ENCODE peak calls at places on chromosomes 16 and 17, in eight cellular contexts. N is fibroblast of the aortic adventitia; B is esophagus squamous epithelium; Z is WTC11; D is endothelial cell; R is GM06990; G is HT-29; U is activated naive CD4-positive, alpha-beta T cell treated with anti-CD3 and anti-CD28 coated beads for 36 hours. Y is an unnamed sample.

GRCh38 chr17:41971721-41972523 is 5.3 kb downstream of the CNP start:
- DNase-seq in G (no peak), B (no peak), U (no peak), Z (no peak), N (no peak), D (no peak), R (no peak), Y (no peak)

GRCh38 chr17:29827179-29827578 is 102.8 kb downstream of the SSH2 start:
- DNase-seq in D (no peak), B (no peak), U (no peak), R (no peak), N (no peak), Z (no peak), G (no peak), Y (no peak)

GRCh38 chr17:32943647-32944191 is 15.8 kb downstream of the TMEM98 start:
- DNase-seq in U (no peak), B (no peak), N (peak), G (no peak), Z (no peak), D (no peak), R (no peak), Y (peak)

GRCh38 chr17:62093188-62094155 is 28.4 kb upstream of the MED13 start:
- DNase-seq in N (peak), R (peak), D (no peak), G (peak), Z (no peak), B (no peak), U (peak), Y (peak)

GRCh38 chr17:62587554-62587953 is 39.9 kb upstream of the MRC2 start:
- DNase-seq in B (no peak), U (no peak), D (no peak), N (no peak), R (no peak), Z (no peak), G (no peak), Y (no peak)

GRCh38 chr16:23949630-23950290 is 114.0 kb downstream of the PRKCB start:
- DNase-seq in Z (no peak), U (peak), N (no peak), R (peak), G (no peak), D (no peak), B (no peak), Y (no peak)

GRCh38 chr16:67399218-67399733 is 6.0 kb upstream of the TPPP3 start:
- DNase-seq in D (peak), N (no peak), B (no peak), G (peak), R (peak), Z (peak), U (peak), Y (no peak)

GRCh38 chr17:28219771-28220170 is 99.2 kb upstream of the TMEM97 start:
- DNase-seq in D (no peak), U (no peak), N (no peak), B (no peak), G (no peak), Z (no peak), R (no peak), Y (no peak)

GRCh38 chr17:81249233-81250040 is 10.3 kb downstream of the NDUFAF8 start:
- DNase-seq in N (no peak), R (no peak), Z (no peak), U (no peak), G (no peak), B (no peak), D (no peak), Y (peak)

GRCh38 chr16:47018223-47018891 is 44.9 kb upstream of the DNAJA2 start:
- DNase-seq in G (peak), Z (peak), D (peak), N (peak), B (no peak), R (peak), U (peak), Y (peak)

GRCh38 chr17:76568771-76569170 is 16.9 kb downstream of the ST6GALNAC2 start:
- DNase-seq in R (no peak), D (no peak), B (no peak), N (no peak), Z (no peak), U (no peak), G (no peak), Y (no peak)

GRCh38 chr16:30144917-30145316 is 21.9 kb upstream of the MAPK3 start:
- DNase-seq in U (no peak), B (no peak), Z (no peak), R (no peak), G (no peak), D (no peak), N (no peak), Y (no peak)

Y was measured in IMR-90.